ENCODE peak calls at places on chromosomes 2 and 18, in five cellular contexts. One of them, this sample, is unnamed.
A peak's percentile ranks its signal among the peaks of the same experiment; 100 is the strongest.

GRCh38 chr2:157480182-157480961 is 36.5 kb upstream of the CYTIP start:
- DNase-seq in GM23338: no peak
- DNase-seq in hepatocyte: no peak
- DNase-seq in HCT116: no peak
- DNase-seq in SK-N-SH: no peak
- DNase-seq in this sample: no peak

GRCh38 chr2:88170472-88170892 is 336 bp downstream of the THNSL2 start:
- DNase-seq in GM23338: peak; percentile 76
- DNase-seq in hepatocyte: peak; percentile 44
- DNase-seq in HCT116: no peak
- DNase-seq in SK-N-SH: peak; percentile 39
- DNase-seq in this sample: no peak

GRCh38 chr2:113268621-113269360 is 9.9 kb downstream of the PAX8 start:
- DNase-seq in SK-N-SH: no peak
- DNase-seq in HCT116: no peak
- DNase-seq in GM23338: no peak
- DNase-seq in hepatocyte: no peak
- DNase-seq in this sample: no peak

GRCh38 chr2:66821168-66821567 is 386.2 kb downstream of the MEIS1 start:
- DNase-seq in hepatocyte: no peak
- DNase-seq in SK-N-SH: no peak
- DNase-seq in HCT116: no peak
- DNase-seq in GM23338: no peak
- DNase-seq in this sample: no peak

GRCh38 chr2:121777699-121778058 is 22.2 kb downstream of the TSN start:
- DNase-seq in GM23338: no peak
- DNase-seq in hepatocyte: peak; percentile 31
- DNase-seq in SK-N-SH: no peak
- DNase-seq in HCT116: no peak
- DNase-seq in this sample: no peak

GRCh38 chr18:37661478-37661877 is 95.9 kb upstream of the CELF4 start:
- DNase-seq in hepatocyte: no peak
- DNase-seq in SK-N-SH: no peak
- DNase-seq in HCT116: no peak
- DNase-seq in GM23338: no peak
- DNase-seq in this sample: no peak

GRCh38 chr2:15748736-15749323 is 157.2 kb downstream of the DDX1 start:
- DNase-seq in hepatocyte: peak; percentile 54
- DNase-seq in HCT116: peak; percentile 55
- DNase-seq in GM23338: peak; percentile 92
- DNase-seq in SK-N-SH: peak; percentile 70
- DNase-seq in this sample: peak; percentile 17

GRCh38 chr2:20471902-20472559 is 25.2 kb downstream of the RHOB start:
- DNase-seq in HCT116: no peak
- DNase-seq in GM23338: no peak
- DNase-seq in SK-N-SH: no peak
- DNase-seq in hepatocyte: no peak
- DNase-seq in this sample: no peak

GRCh38 chr2:47581201-47581600 is 178.2 kb downstream of the MSH2 start:
- DNase-seq in SK-N-SH: no peak
- DNase-seq in HCT116: no peak
- DNase-seq in hepatocyte: no peak
- DNase-seq in GM23338: no peak
- DNase-seq in this sample: no peak

GRCh38 chr2:16121986-16122390 is 181.6 kb downstream of the MYCN start:
- DNase-seq in hepatocyte: no peak
- DNase-seq in SK-N-SH: no peak
- DNase-seq in HCT116: no peak
- DNase-seq in GM23338: no peak
- DNase-seq in this sample: no peak

GRCh38 chr2:224284134-224284946 is 117.6 kb downstream of the FAM124B start:
- DNase-seq in GM23338: peak; percentile 63
- DNase-seq in HCT116: peak; percentile 61
- DNase-seq in SK-N-SH: peak; percentile 12
- DNase-seq in hepatocyte: peak; percentile 41
- DNase-seq in this sample: peak; percentile 47

GRCh38 chr18:63505566-63506335 is 29.0 kb downstream of the SERPINB5 start:
- DNase-seq in hepatocyte: peak; percentile 37
- DNase-seq in GM23338: peak; percentile 79
- DNase-seq in SK-N-SH: peak; percentile 16
- DNase-seq in HCT116: peak; percentile 19
- DNase-seq in this sample: peak; percentile 15

GRCh38 chr2:85437488-85438290 is 19.2 kb downstream of the SH2D6 start:
- DNase-seq in HCT116: no peak
- DNase-seq in GM23338: peak; percentile 79
- DNase-seq in hepatocyte: peak; percentile 93
- DNase-seq in SK-N-SH: peak; percentile 97
- DNase-seq in this sample: peak; percentile 77

GRCh38 chr2:41149054-41149453 is 697.2 kb upstream of the SLC8A1 start:
- DNase-seq in HCT116: no peak
- DNase-seq in hepatocyte: no peak
- DNase-seq in SK-N-SH: no peak
- DNase-seq in GM23338: no peak
- DNase-seq in this sample: no peak

GRCh38 chr18:34223893-34224422 is 755 bp downstream of the NOL4 start:
- DNase-seq in SK-N-SH: peak; percentile 40
- DNase-seq in GM23338: no peak
- DNase-seq in hepatocyte: no peak
- DNase-seq in HCT116: no peak
- DNase-seq in this sample: no peak

GRCh38 chr2:27264753-27265535 is 2.1 kb upstream of the SLC30A3 start:
- DNase-seq in SK-N-SH: peak; percentile 100
- DNase-seq in hepatocyte: peak; percentile 85
- DNase-seq in HCT116: peak; percentile 54
- DNase-seq in GM23338: peak; percentile 94
- DNase-seq in this sample: peak; percentile 71

GRCh38 chr2:42009657-42010580 is 37.9 kb upstream of the PKDCC start:
- DNase-seq in GM23338: no peak
- DNase-seq in SK-N-SH: no peak
- DNase-seq in hepatocyte: no peak
- DNase-seq in HCT116: no peak
- DNase-seq in this sample: no peak

GRCh38 chr2:204749319-204749718 is 204.0 kb downstream of the PARD3B start:
- DNase-seq in SK-N-SH: no peak
- DNase-seq in GM23338: no peak
- DNase-seq in HCT116: no peak
- DNase-seq in hepatocyte: no peak
- DNase-seq in this sample: no peak

GRCh38 chr18:76518073-76518472 is 23.0 kb upstream of the ZNF516 start:
- DNase-seq in hepatocyte: no peak
- DNase-seq in GM23338: peak; percentile 24
- DNase-seq in HCT116: no peak
- DNase-seq in SK-N-SH: no peak
- DNase-seq in this sample: no peak

GRCh38 chr2:127220102-127220806 is at the start of gene CYP27C1:
- DNase-seq in SK-N-SH: peak; percentile 81
- DNase-seq in hepatocyte: peak; percentile 54
- DNase-seq in GM23338: peak; percentile 69
- DNase-seq in HCT116: no peak
- DNase-seq in this sample: no peak

GRCh38 chr18:72119082-72119481 is 425.1 kb downstream of the CBLN2 start:
- DNase-seq in SK-N-SH: no peak
- DNase-seq in GM23338: no peak
- DNase-seq in HCT116: no peak
- DNase-seq in hepatocyte: no peak
- DNase-seq in this sample: no peak

GRCh38 chr18:56255381-56255780 is 383.0 kb downstream of the TXNL1 start:
- DNase-seq in hepatocyte: no peak
- DNase-seq in HCT116: no peak
- DNase-seq in GM23338: no peak
- DNase-seq in SK-N-SH: no peak
- DNase-seq in this sample: no peak

GRCh38 chr2:19851116-19851515 is 50.7 kb downstream of the TTC32 start:
- DNase-seq in GM23338: peak; percentile 59
- DNase-seq in hepatocyte: no peak
- DNase-seq in SK-N-SH: no peak
- DNase-seq in HCT116: no peak
- DNase-seq in this sample: no peak

GRCh38 chr2:170887496-170888265 is 41.4 kb upstream of the GORASP2 start:
- DNase-seq in HCT116: no peak
- DNase-seq in hepatocyte: no peak
- DNase-seq in GM23338: no peak
- DNase-seq in SK-N-SH: no peak
- DNase-seq in this sample: no peak

GRCh38 chr18:37394610-37394965 is 171.0 kb downstream of the CELF4 start:
- DNase-seq in SK-N-SH: no peak
- DNase-seq in HCT116: no peak
- DNase-seq in GM23338: no peak
- DNase-seq in hepatocyte: no peak
- DNase-seq in this sample: no peak

GRCh38 chr18:48841381-48842258 is 109.1 kb downstream of the SMAD7 start:
- DNase-seq in hepatocyte: peak; percentile 63
- DNase-seq in SK-N-SH: peak; percentile 77
- DNase-seq in HCT116: no peak
- DNase-seq in GM23338: no peak
- DNase-seq in this sample: no peak

GRCh38 chr18:61651880-61652268 is 240.9 kb downstream of the RNF152 start:
- DNase-seq in hepatocyte: no peak
- DNase-seq in GM23338: no peak
- DNase-seq in HCT116: no peak
- DNase-seq in SK-N-SH: no peak
- DNase-seq in this sample: no peak

GRCh38 chr2:130759906-130760753 is 4.8 kb downstream of the AMER3 start:
- DNase-seq in SK-N-SH: peak; percentile 54
- DNase-seq in HCT116: no peak
- DNase-seq in GM23338: no peak
- DNase-seq in hepatocyte: no peak
- DNase-seq in this sample: no peak

GRCh38 chr2:134261398-134262131 is 7.7 kb downstream of the MGAT5 start:
- DNase-seq in HCT116: no peak
- DNase-seq in SK-N-SH: no peak
- DNase-seq in GM23338: peak; percentile 52
- DNase-seq in hepatocyte: no peak
- DNase-seq in this sample: peak; percentile 75

DNA sequence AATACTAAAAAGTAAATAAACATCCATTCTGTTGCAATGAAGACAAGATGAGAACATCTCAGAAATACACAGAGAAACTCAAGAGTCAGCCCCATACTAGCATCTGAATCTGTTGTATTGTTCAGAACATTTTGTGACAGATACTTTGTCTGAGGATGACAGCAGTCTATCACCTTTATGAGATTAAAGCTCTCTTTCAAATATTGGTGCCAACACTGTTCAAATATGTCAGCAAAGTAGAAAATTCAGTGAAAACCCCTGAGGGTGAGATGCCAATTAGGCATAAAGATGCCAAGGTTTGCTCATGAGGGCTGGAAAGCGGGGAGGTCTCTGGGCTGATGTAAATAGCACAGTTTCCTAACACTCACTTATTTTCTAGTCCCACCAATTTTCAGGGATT is 1054.2 kb upstream of the CRIM1 start:
- DNase-seq in SK-N-SH: no peak
- DNase-seq in GM23338: no peak
- DNase-seq in hepatocyte: no peak
- DNase-seq in HCT116: no peak
- DNase-seq in this sample: no peak
- H3K4me3 ChIP-seq in SK-N-SH: no peak overlapping the region
- H3K4me3 ChIP-seq in GM23338: no peak overlapping the region
- H3K4me3 ChIP-seq in hepatocyte: no peak overlapping the region
- H3K4me3 ChIP-seq in HCT116: no peak overlapping the region
- H3K4me3 ChIP-seq in this sample: no peak overlapping the region

GRCh38 chr2:39524756-39525635 is 87.9 kb upstream of the MAP4K3 start:
- DNase-seq in GM23338: no peak
- DNase-seq in SK-N-SH: no peak
- DNase-seq in HCT116: no peak
- DNase-seq in hepatocyte: no peak
- DNase-seq in this sample: no peak

GRCh38 chr2:39524061-39524460 is 87.0 kb upstream of the MAP4K3 start:
- DNase-seq in GM23338: no peak
- DNase-seq in HCT116: no peak
- DNase-seq in hepatocyte: no peak
- DNase-seq in SK-N-SH: no peak
- DNase-seq in this sample: no peak

GRCh38 chr2:39522518-39522877 is 85.4 kb upstream of the MAP4K3 start:
- DNase-seq in GM23338: no peak
- DNase-seq in SK-N-SH: no peak
- DNase-seq in hepatocyte: no peak
- DNase-seq in HCT116: no peak
- DNase-seq in this sample: no peak

GRCh38 chr2:39521876-39522517 is 84.9 kb upstream of the MAP4K3 start:
- DNase-seq in SK-N-SH: no peak
- DNase-seq in hepatocyte: no peak
- DNase-seq in GM23338: no peak
- DNase-seq in HCT116: no peak
- DNase-seq in this sample: no peak

GRCh38 chr2:39523308-39524044 is 86.4 kb upstream of the MAP4K3 start:
- DNase-seq in HCT116: peak; percentile 8
- DNase-seq in GM23338: no peak
- DNase-seq in hepatocyte: no peak
- DNase-seq in SK-N-SH: no peak
- DNase-seq in this sample: no peak
- TF ChIP-seq EZH2phosphoT487 in HCT116: no peak
- TF ChIP-seq EZH2phosphoT487 in GM23338: no peak
- TF ChIP-seq EZH2phosphoT487 in hepatocyte: no peak
- TF ChIP-seq EZH2phosphoT487 in SK-N-SH: no peak
- TF ChIP-seq EZH2phosphoT487 in this sample: no peak

GRCh38 chr2:36697424-36698066 is 1.0 kb downstream of the VIT start:
- DNase-seq in SK-N-SH: no peak
- DNase-seq in GM23338: no peak
- DNase-seq in hepatocyte: no peak
- DNase-seq in HCT116: no peak
- DNase-seq in this sample: no peak

GRCh38 chr2:36695746-36696415 is 626 bp upstream of the VIT start:
- DNase-seq in SK-N-SH: peak; percentile 60
- DNase-seq in hepatocyte: no peak
- DNase-seq in HCT116: no peak
- DNase-seq in GM23338: peak; percentile 29
- DNase-seq in this sample: no peak

GRCh38 chr2:36693825-36694224 is 2.7 kb upstream of the VIT start:
- DNase-seq in GM23338: no peak
- DNase-seq in HCT116: no peak
- DNase-seq in SK-N-SH: no peak
- DNase-seq in hepatocyte: no peak
- DNase-seq in this sample: no peak

GRCh38 chr2:36698978-36699377 is 2.5 kb downstream of the VIT start:
- DNase-seq in HCT116: no peak
- DNase-seq in GM23338: no peak
- DNase-seq in SK-N-SH: no peak
- DNase-seq in hepatocyte: no peak
- DNase-seq in this sample: no peak

DNA sequence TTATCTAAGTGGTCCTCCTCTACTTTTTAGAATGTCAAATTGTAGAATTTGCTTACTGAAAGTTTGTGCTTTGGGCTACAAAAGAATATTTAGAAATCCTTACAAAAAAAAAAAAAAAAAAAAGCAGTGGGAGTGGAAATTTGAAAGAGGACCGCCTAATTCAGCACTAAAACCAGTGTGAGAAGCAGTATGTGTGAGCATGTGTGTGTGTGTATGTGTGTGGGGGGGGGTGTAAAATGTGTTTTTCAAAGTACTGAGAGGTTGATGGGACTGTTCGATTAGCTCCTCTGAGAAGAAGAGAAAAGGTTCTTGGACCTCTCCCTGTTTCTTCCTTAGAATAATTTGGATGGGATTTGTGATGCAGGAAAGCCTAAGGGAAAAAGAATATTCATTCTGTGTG is at the start of gene VIT:
- DNase-seq in SK-N-SH: no peak
- DNase-seq in GM23338: no peak
- DNase-seq in HCT116: no peak
- DNase-seq in hepatocyte: no peak
- DNase-seq in this sample: no peak
- H3K4me3 ChIP-seq in SK-N-SH: peak within 1 kb of the TSS; percentile 25
- H3K4me3 ChIP-seq in GM23338: no peak within 1 kb of the TSS
- H3K4me3 ChIP-seq in HCT116: no peak within 1 kb of the TSS
- H3K4me3 ChIP-seq in hepatocyte: no peak within 1 kb of the TSS
- H3K4me3 ChIP-seq in this sample: no peak within 1 kb of the TSS

GRCh38 chr2:168443818-168444217 is 12.3 kb upstream of the CERS6 start:
- DNase-seq in hepatocyte: no peak
- DNase-seq in SK-N-SH: no peak
- DNase-seq in GM23338: no peak
- DNase-seq in HCT116: no peak
- DNase-seq in this sample: no peak
- TF ChIP-seq EZH2phosphoT487 in hepatocyte: no peak
- TF ChIP-seq EZH2phosphoT487 in SK-N-SH: no peak
- TF ChIP-seq EZH2phosphoT487 in GM23338: no peak
- TF ChIP-seq EZH2phosphoT487 in HCT116: no peak
- TF ChIP-seq EZH2phosphoT487 in this sample: no peak

This sample was measured in OCI-LY7.